ENCODE peak calls at places on chromosomes 6 and 20, in nine cellular contexts. One of them, this sample, is unnamed.

GRCh38 chr6:26172496-26172958 is 85.3 kb downstream of the HFE start:
- DNase-seq in head of caudate nucleus: no peak
- DNase-seq in mammary epithelial cell: peak
- DNase-seq in NCI-H2029 treated with DMSO at 0.1 percent for 48 hours: peak
- DNase-seq in putamen: peak
- DNase-seq in NCI-H748 treated with DMSO at 0.1 percent for 48 hours: peak
- DNase-seq in smooth muscle cell of the brain vasculature: no peak
- DNase-seq in tibial nerve: no peak
- DNase-seq in non-pigmented ciliary epithelial cell: no peak
- DNase-seq in this sample: peak

GRCh38 chr20:44209691-44210421 is 715 bp downstream of the OSER1 start:
- DNase-seq in head of caudate nucleus: no peak
- DNase-seq in mammary epithelial cell: no peak
- DNase-seq in NCI-H2029 treated with DMSO at 0.1 percent for 48 hours: no peak
- DNase-seq in putamen: no peak
- DNase-seq in NCI-H748 treated with DMSO at 0.1 percent for 48 hours: no peak
- DNase-seq in smooth muscle cell of the brain vasculature: no peak
- DNase-seq in tibial nerve: no peak
- DNase-seq in non-pigmented ciliary epithelial cell: no peak
- DNase-seq in this sample: no peak

GRCh38 chr6:30955367-30956042 is 14.7 kb downstream of the MUCL3 start:
- DNase-seq in head of caudate nucleus: peak
- DNase-seq in mammary epithelial cell: no peak
- DNase-seq in NCI-H2029 treated with DMSO at 0.1 percent for 48 hours: no peak
- DNase-seq in putamen: peak
- DNase-seq in NCI-H748 treated with DMSO at 0.1 percent for 48 hours: peak
- DNase-seq in smooth muscle cell of the brain vasculature: no peak
- DNase-seq in tibial nerve: no peak
- DNase-seq in non-pigmented ciliary epithelial cell: no peak
- DNase-seq in this sample: no peak

GRCh38 chr6:157798851-157799250 is 24.2 kb upstream of the SNX9 start:
- DNase-seq in head of caudate nucleus: no peak
- DNase-seq in mammary epithelial cell: no peak
- DNase-seq in NCI-H2029 treated with DMSO at 0.1 percent for 48 hours: no peak
- DNase-seq in putamen: no peak
- DNase-seq in NCI-H748 treated with DMSO at 0.1 percent for 48 hours: no peak
- DNase-seq in smooth muscle cell of the brain vasculature: no peak
- DNase-seq in tibial nerve: no peak
- DNase-seq in non-pigmented ciliary epithelial cell: no peak
- DNase-seq in this sample: no peak

GRCh38 chr6:12804967-12805645 is 88.5 kb downstream of the PHACTR1 start:
- DNase-seq in head of caudate nucleus: no peak
- DNase-seq in mammary epithelial cell: no peak
- DNase-seq in NCI-H2029 treated with DMSO at 0.1 percent for 48 hours: no peak
- DNase-seq in putamen: no peak
- DNase-seq in NCI-H748 treated with DMSO at 0.1 percent for 48 hours: no peak
- DNase-seq in smooth muscle cell of the brain vasculature: no peak
- DNase-seq in tibial nerve: no peak
- DNase-seq in non-pigmented ciliary epithelial cell: peak
- DNase-seq in this sample: no peak

GRCh38 chr6:122788663-122789062 is 395 bp upstream of the SMPDL3A start:
- DNase-seq in head of caudate nucleus: no peak
- DNase-seq in mammary epithelial cell: no peak
- DNase-seq in NCI-H2029 treated with DMSO at 0.1 percent for 48 hours: no peak
- DNase-seq in putamen: no peak
- DNase-seq in NCI-H748 treated with DMSO at 0.1 percent for 48 hours: peak
- DNase-seq in smooth muscle cell of the brain vasculature: no peak
- DNase-seq in tibial nerve: no peak
- DNase-seq in non-pigmented ciliary epithelial cell: no peak
- DNase-seq in this sample: no peak

GRCh38 chr6:113734886-113735481 is 122.2 kb upstream of the MARCKS start:
- DNase-seq in head of caudate nucleus: no peak
- DNase-seq in mammary epithelial cell: peak
- DNase-seq in NCI-H2029 treated with DMSO at 0.1 percent for 48 hours: no peak
- DNase-seq in putamen: no peak
- DNase-seq in NCI-H748 treated with DMSO at 0.1 percent for 48 hours: no peak
- DNase-seq in smooth muscle cell of the brain vasculature: no peak
- DNase-seq in tibial nerve: no peak
- DNase-seq in non-pigmented ciliary epithelial cell: no peak
- DNase-seq in this sample: peak

GRCh38 chr6:169427856-169428255 is 174.2 kb upstream of the THBS2 start:
- DNase-seq in head of caudate nucleus: no peak
- DNase-seq in mammary epithelial cell: no peak
- DNase-seq in NCI-H2029 treated with DMSO at 0.1 percent for 48 hours: no peak
- DNase-seq in putamen: no peak
- DNase-seq in NCI-H748 treated with DMSO at 0.1 percent for 48 hours: no peak
- DNase-seq in smooth muscle cell of the brain vasculature: peak
- DNase-seq in tibial nerve: no peak
- DNase-seq in non-pigmented ciliary epithelial cell: peak
- DNase-seq in this sample: no peak

GRCh38 chr6:90406142-90406794 is 109.6 kb upstream of the BACH2 start:
- DNase-seq in head of caudate nucleus: no peak
- DNase-seq in mammary epithelial cell: peak
- DNase-seq in NCI-H2029 treated with DMSO at 0.1 percent for 48 hours: no peak
- DNase-seq in putamen: no peak
- DNase-seq in NCI-H748 treated with DMSO at 0.1 percent for 48 hours: no peak
- DNase-seq in smooth muscle cell of the brain vasculature: no peak
- DNase-seq in tibial nerve: no peak
- DNase-seq in non-pigmented ciliary epithelial cell: peak
- DNase-seq in this sample: peak

GRCh38 chr6:38208028-38208427 is 388.5 kb downstream of the ZFAND3 start:
- DNase-seq in head of caudate nucleus: no peak
- DNase-seq in mammary epithelial cell: no peak
- DNase-seq in NCI-H2029 treated with DMSO at 0.1 percent for 48 hours: no peak
- DNase-seq in putamen: no peak
- DNase-seq in NCI-H748 treated with DMSO at 0.1 percent for 48 hours: no peak
- DNase-seq in smooth muscle cell of the brain vasculature: no peak
- DNase-seq in tibial nerve: no peak
- DNase-seq in non-pigmented ciliary epithelial cell: no peak
- DNase-seq in this sample: no peak

GRCh38 chr6:36697481-36697903 is at the start of gene RAB44:
- DNase-seq in head of caudate nucleus: no peak
- DNase-seq in mammary epithelial cell: no peak
- DNase-seq in NCI-H2029 treated with DMSO at 0.1 percent for 48 hours: no peak
- DNase-seq in putamen: no peak
- DNase-seq in NCI-H748 treated with DMSO at 0.1 percent for 48 hours: no peak
- DNase-seq in smooth muscle cell of the brain vasculature: no peak
- DNase-seq in tibial nerve: no peak
- DNase-seq in non-pigmented ciliary epithelial cell: no peak
- DNase-seq in this sample: no peak

GRCh38 chr6:72826744-72827438 is 205.0 kb downstream of the KCNQ5 start:
- DNase-seq in head of caudate nucleus: no peak
- DNase-seq in mammary epithelial cell: peak
- DNase-seq in NCI-H2029 treated with DMSO at 0.1 percent for 48 hours: no peak
- DNase-seq in putamen: no peak
- DNase-seq in NCI-H748 treated with DMSO at 0.1 percent for 48 hours: no peak
- DNase-seq in smooth muscle cell of the brain vasculature: peak
- DNase-seq in tibial nerve: no peak
- DNase-seq in non-pigmented ciliary epithelial cell: no peak
- DNase-seq in this sample: peak

GRCh38 chr20:43092689-43093088 is 97.0 kb downstream of the PTPRT start:
- DNase-seq in head of caudate nucleus: no peak
- DNase-seq in mammary epithelial cell: no peak
- DNase-seq in NCI-H2029 treated with DMSO at 0.1 percent for 48 hours: no peak
- DNase-seq in putamen: no peak
- DNase-seq in NCI-H748 treated with DMSO at 0.1 percent for 48 hours: no peak
- DNase-seq in smooth muscle cell of the brain vasculature: no peak
- DNase-seq in tibial nerve: no peak
- DNase-seq in non-pigmented ciliary epithelial cell: no peak
- DNase-seq in this sample: no peak

GRCh38 chr6:41881506-41881905 is 13.7 kb downstream of the USP49 start:
- DNase-seq in head of caudate nucleus: no peak
- DNase-seq in mammary epithelial cell: no peak
- DNase-seq in NCI-H2029 treated with DMSO at 0.1 percent for 48 hours: no peak
- DNase-seq in putamen: no peak
- DNase-seq in NCI-H748 treated with DMSO at 0.1 percent for 48 hours: no peak
- DNase-seq in smooth muscle cell of the brain vasculature: no peak
- DNase-seq in tibial nerve: no peak
- DNase-seq in non-pigmented ciliary epithelial cell: no peak
- DNase-seq in this sample: no peak

GRCh38 chr6:132333639-132334516 is 67.4 kb downstream of the MOXD1 start:
- DNase-seq in head of caudate nucleus: no peak
- DNase-seq in mammary epithelial cell: peak
- DNase-seq in NCI-H2029 treated with DMSO at 0.1 percent for 48 hours: no peak
- DNase-seq in putamen: no peak
- DNase-seq in NCI-H748 treated with DMSO at 0.1 percent for 48 hours: no peak
- DNase-seq in smooth muscle cell of the brain vasculature: peak
- DNase-seq in tibial nerve: no peak
- DNase-seq in non-pigmented ciliary epithelial cell: peak
- DNase-seq in this sample: peak